ENCODE peak calls at places on chromosomes 1 and 21, in nine cellular contexts. R, O, G, V, K, U, H, Y and E are unnamed samples.

GRCh38 chr1:8392522-8392921 is 74.6 kb downstream of the SLC45A1 start:
- DNase-seq in R (no peak), O (no peak), G (no peak), V (no peak), K (no peak), U (no peak), H (no peak), Y (no peak), E (no peak)

GRCh38 chr1:223142795-223143759 is at the start of gene TLR5:
- DNase-seq in R (peak; percentile 91), O (peak; percentile 94), G (peak; percentile 94), V (peak; percentile 36), K (peak; percentile 95), U (peak; percentile 59), H (peak; percentile 90), Y (peak; percentile 71), E (peak; percentile 76)

GRCh38 chr1:41811978-41812852 is 106.5 kb downstream of the HIVEP3 start:
- DNase-seq in R (peak; percentile 79), O (peak; percentile 79), G (no peak), V (peak; percentile 96), K (peak; percentile 67), U (peak; percentile 95), H (peak; percentile 86), Y (peak; percentile 59), E (peak; percentile 66)

GRCh38 chr1:168136709-168137514 is at the start of gene GPR161:
- DNase-seq in R (peak; percentile 92), O (peak; percentile 32), G (no peak), V (peak; percentile 34), K (peak; percentile 78), U (peak; percentile 56), H (peak; percentile 77), Y (peak; percentile 51), E (no peak)

GRCh38 chr1:46180082-46180616 is 3.9 kb upstream of the P3R3URF start:
- DNase-seq in R (peak; percentile 54), O (no peak), G (no peak), V (no peak), K (peak; percentile 67), U (peak; percentile 11), H (peak; percentile 80), Y (peak; percentile 35), E (no peak)

GRCh38 chr1:152110860-152111514 is 4.3 kb downstream of the TCHH start:
- DNase-seq in R (peak; percentile 34), O (peak; percentile 54), G (peak; percentile 57), V (peak; percentile 49), K (peak; percentile 68), U (peak; percentile 55), H (peak; percentile 69), Y (peak; percentile 72), E (no peak)

GRCh38 chr1:232600430-232601258 is 29.3 kb downstream of the SIPA1L2 start:
- DNase-seq in R (no peak), O (no peak), G (no peak), V (no peak), K (no peak), U (peak; percentile 57), H (peak; percentile 28), Y (no peak), E (no peak)

GRCh38 chr21:36846624-36847023 is 119.8 kb downstream of the HLCS start:
- DNase-seq in R (peak; percentile 53), O (no peak), G (no peak), V (peak; percentile 34), K (no peak), U (no peak), H (no peak), Y (peak; percentile 29), E (no peak)

GRCh38 chr1:184222561-184223157 is 164.2 kb upstream of the C1orf21 start:
- DNase-seq in R (peak; percentile 54), O (peak; percentile 50), G (peak; percentile 56), V (peak; percentile 62), K (no peak), U (peak; percentile 23), H (peak; percentile 75), Y (peak; percentile 49), E (peak; percentile 20)

GRCh38 chr1:36956570-36956969 is 77.7 kb downstream of the GRIK3 start:
- DNase-seq in R (no peak), O (no peak), G (no peak), V (no peak), K (no peak), U (no peak), H (no peak), Y (no peak), E (no peak)

GRCh38 chr1:10621906-10622305 is 147.2 kb downstream of the PEX14 start:
- DNase-seq in R (no peak), O (no peak), G (no peak), V (no peak), K (peak; percentile 47), U (no peak), H (no peak), Y (no peak), E (no peak)

GRCh38 chr1:35533596-35533995 is 23.6 kb downstream of the KIAA0319L start:
- DNase-seq in R (no peak), O (no peak), G (no peak), V (no peak), K (no peak), U (no peak), H (no peak), Y (no peak), E (no peak)

DNA sequence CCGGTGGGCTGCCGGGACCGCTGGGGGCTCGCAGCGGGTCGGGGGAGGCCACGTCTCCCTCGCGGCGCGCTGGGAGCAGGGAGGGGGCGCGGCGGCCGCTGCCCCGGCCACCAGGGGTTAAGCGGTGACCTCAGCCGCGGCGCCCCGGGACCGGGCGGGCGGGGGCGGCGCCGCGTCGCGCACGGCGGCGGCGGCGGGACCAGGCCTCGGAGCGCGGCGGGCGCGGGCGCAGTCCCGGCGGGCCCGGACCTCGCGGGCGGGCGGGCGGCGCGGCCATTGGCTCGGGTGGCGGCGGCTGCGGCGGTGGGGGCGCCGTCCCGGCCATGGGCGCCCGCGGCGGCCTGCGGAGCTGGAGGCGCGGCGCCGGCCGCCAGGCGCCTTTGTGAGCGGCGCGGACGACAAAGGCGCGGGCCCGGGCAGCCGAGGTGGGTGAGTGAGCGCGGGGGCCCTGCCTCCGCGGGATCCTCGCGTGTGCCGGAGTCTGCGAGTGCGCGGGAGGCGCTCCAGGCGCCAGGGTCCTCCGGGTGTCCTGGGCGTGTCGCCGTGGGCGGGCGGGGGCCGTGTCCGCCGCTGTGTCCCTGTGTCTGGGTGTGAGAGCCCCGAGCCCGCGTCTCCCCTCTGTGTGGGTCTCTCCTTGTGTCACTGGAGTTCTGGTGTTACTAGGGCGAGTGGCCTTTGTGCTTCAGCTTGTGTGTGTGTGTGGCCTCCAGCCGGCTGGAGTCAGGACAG is at the start of gene ARHGEF10L:
- DNase-seq in R (peak; percentile 74), O (no peak), G (no peak), V (peak; percentile 25), K (peak; percentile 72), U (no peak), H (no peak), Y (no peak), E (no peak)
- H3K4me3 ChIP-seq in R (peak within 1 kb of the TSS; percentile 98), O (peak within 1 kb of the TSS; percentile 10), G (peak within 1 kb of the TSS; percentile 80), V (peak within 1 kb of the TSS; percentile 87), K (peak within 1 kb of the TSS; percentile 63), U (peak within 1 kb of the TSS; percentile 66), H (peak within 1 kb of the TSS; percentile 85), Y (peak within 1 kb of the TSS; percentile 92), E (no peak within 1 kb of the TSS)

DNA sequence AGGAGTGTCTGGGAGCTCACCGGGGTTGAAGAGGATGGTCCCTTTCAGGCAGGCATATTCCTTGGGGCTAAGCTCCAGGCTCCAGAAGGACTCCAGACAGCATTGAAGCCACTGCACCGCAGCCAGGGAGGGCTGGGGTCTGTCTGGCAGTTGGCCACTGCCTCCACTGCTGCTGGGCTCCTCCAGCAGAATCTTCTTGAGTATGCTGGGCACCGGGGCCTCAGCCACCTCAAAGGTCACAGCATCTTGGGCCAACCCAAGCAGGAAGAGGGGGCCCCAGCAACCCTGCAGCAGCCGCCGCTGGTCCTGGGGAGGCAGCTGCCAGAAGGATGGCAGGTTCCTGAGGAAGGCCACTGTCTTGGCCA is 404 bp downstream of the NR0B2 start:
- DNase-seq in R (no peak), O (no peak), G (no peak), V (no peak), K (no peak), U (no peak), H (no peak), Y (no peak), E (no peak)
- H3K4me3 ChIP-seq in R (no peak overlapping the region), O (no peak overlapping the region), G (peak overlapping the region; percentile 74), V (no peak overlapping the region), K (peak overlapping the region; percentile 8), U (no peak overlapping the region), H (no peak overlapping the region), Y (no peak overlapping the region), E (no peak overlapping the region)

GRCh38 chr1:241551759-241552638 is 19.8 kb downstream of the KMO start:
- DNase-seq in R (no peak), O (no peak), G (peak; percentile 56), V (no peak), K (no peak), U (no peak), H (no peak), Y (no peak), E (no peak)
- H3K4me3 ChIP-seq in R (no peak overlapping the region), O (no peak overlapping the region), G (no peak overlapping the region), V (no peak overlapping the region), K (no peak overlapping the region), U (no peak overlapping the region), H (no peak overlapping the region), Y (no peak overlapping the region), E (no peak overlapping the region)

DNA sequence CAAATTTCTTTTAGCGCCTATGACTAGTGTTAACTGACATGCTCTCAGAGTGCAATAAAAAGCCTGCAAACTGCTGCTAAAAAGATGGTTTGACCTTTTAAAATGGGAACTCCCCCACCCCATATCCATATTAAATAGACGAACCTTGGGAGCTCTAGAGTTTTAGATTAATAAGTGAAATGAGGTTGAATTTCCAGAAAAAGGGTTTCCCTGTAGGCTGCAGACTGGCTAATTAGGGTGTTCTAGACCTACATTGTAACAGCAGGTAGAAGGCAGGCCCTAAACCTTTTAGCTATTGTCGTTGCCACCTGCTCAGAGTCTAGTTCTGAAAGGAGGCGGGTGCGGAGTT is 2.2 kb downstream of the FAM78B start:
- DNase-seq in R (no peak), O (no peak), G (no peak), V (no peak), K (no peak), U (no peak), H (no peak), Y (no peak), E (no peak)
- H3K4me3 ChIP-seq in R (no peak overlapping the region), O (peak overlapping the region; percentile 9), G (no peak overlapping the region), V (no peak overlapping the region), K (no peak overlapping the region), U (no peak overlapping the region), H (peak overlapping the region; percentile 83), Y (no peak overlapping the region), E (no peak overlapping the region)